ENCODE peak calls at places on chromosomes 11 and 22, in five cellular contexts. X is H7; S is activated naive CD4-positive, alpha-beta T cell treated with Interleukin-2 at 50 U/mL for 16 hours; M is glutamatergic neuron; C is stimulated activated CD8-positive, alpha-beta memory T cell treated with anti-CD3 and anti-CD28 coated beads, Interleukin-15, amount 100 ng/mL, for 24 hours. V is an unnamed sample.
A peak's percentile ranks its signal among the peaks of the same experiment; 100 is the strongest.

GRCh38 chr11:130180491-130180890 is 20.9 kb downstream of the ST14 start:
- DNase-seq in X (no peak), S (no peak), M (no peak), C (no peak), V (no peak)

GRCh38 chr11:128749986-128750385 is 56.1 kb downstream of the FLI1 start:
- DNase-seq in X (no peak), S (no peak), M (no peak), C (no peak), V (no peak)

GRCh38 chr11:114291847-114292680 is 4.1 kb upstream of the NNMT start:
- DNase-seq in X (no peak), S (no peak), M (no peak), C (no peak), V (no peak)

GRCh38 chr11:76639621-76640020 is 30.9 kb downstream of the LRRC32 start:
- DNase-seq in X (no peak), S (no peak), M (no peak), C (no peak), V (no peak)

GRCh38 chr11:125166347-125166841 is 1.8 kb downstream of the PKNOX2 start:
- DNase-seq in X (peak; percentile 77), S (peak; percentile 4), M (no peak), C (no peak), V (peak; percentile 69)

GRCh38 chr11:22433066-22433450 is 94.9 kb downstream of the SLC17A6 start:
- DNase-seq in X (no peak), S (no peak), M (no peak), C (no peak), V (no peak)

GRCh38 chr11:77199346-77199745 is 71.3 kb downstream of the MYO7A start:
- DNase-seq in X (no peak), S (no peak), M (no peak), C (no peak), V (no peak)

GRCh38 chr11:84056696-84057095 is 770.5 kb upstream of the CCDC90B start:
- DNase-seq in X (no peak), S (no peak), M (no peak), C (no peak), V (no peak)

GRCh38 chr11:70290341-70291065 is 20.0 kb downstream of the PPFIA1 start:
- DNase-seq in X (no peak), S (no peak), M (no peak), C (no peak), V (no peak)

GRCh38 chr11:99687320-99687719 is 666.6 kb downstream of the CNTN5 start:
- DNase-seq in X (peak; percentile 1), S (no peak), M (no peak), C (no peak), V (no peak)

GRCh38 chr22:21902296-21903087 is 35.0 kb upstream of the MAPK1 start:
- DNase-seq in X (no peak), S (no peak), M (no peak), C (no peak), V (no peak)

GRCh38 chr22:38284042-38284402 is 11.2 kb upstream of the TMEM184B start:
- DNase-seq in X (no peak), S (no peak), M (no peak), C (no peak), V (no peak)

GRCh38 chr22:23070418-23071162 is at the start of gene GNAZ:
- DNase-seq in X (peak; percentile 90), S (peak; percentile 12), M (peak; percentile 85), C (no peak), V (peak; percentile 67)

GRCh38 chr11:8241373-8242112 is 22.1 kb downstream of the LMO1 start:
- DNase-seq in X (no peak), S (no peak), M (no peak), C (no peak), V (peak; percentile 73)

GRCh38 chr11:67541198-67541597 is 18.0 kb upstream of the CABP2 start:
- DNase-seq in X (peak; percentile 72), S (no peak), M (no peak), C (no peak), V (no peak)

GRCh38 chr11:71476926-71477636 is 24.1 kb downstream of the NADSYN1 start:
- DNase-seq in X (peak; percentile 47), S (no peak), M (no peak), C (no peak), V (no peak)

GRCh38 chr11:3995949-3996554 is 98.5 kb upstream of the RRM1 start:
- DNase-seq in X (no peak), S (no peak), M (no peak), C (no peak), V (no peak)

GRCh38 chr11:128595775-128596174 is 8.4 kb upstream of the ETS1 start:
- DNase-seq in X (no peak), S (no peak), M (no peak), C (no peak), V (no peak)

GRCh38 chr11:6269994-6270393 is 10.4 kb downstream of the CCKBR start:
- DNase-seq in X (peak; percentile 51), S (no peak), M (no peak), C (no peak), V (no peak)

GRCh38 chr11:102287963-102288744 is 29.1 kb upstream of the BIRC3 start:
- DNase-seq in X (peak; percentile 80), S (peak; percentile 24), M (no peak), C (no peak), V (peak; percentile 72)

GRCh38 chr11:8832571-8833260 is 78.3 kb upstream of the AKIP1 start:
- DNase-seq in X (no peak), S (no peak), M (peak; percentile 82), C (no peak), V (peak; percentile 60)

GRCh38 chr11:86816251-86816726 is 15.9 kb downstream of the PRSS23 start:
- DNase-seq in X (no peak), S (no peak), M (no peak), C (no peak), V (no peak)

GRCh38 chr11:47216141-47216798 is 1.5 kb downstream of the DDB2 start:
- DNase-seq in X (no peak), S (peak; percentile 79), M (no peak), C (peak; percentile 40), V (peak; percentile 42)

GRCh38 chr11:21710791-21711190 is 482.1 kb upstream of the ANO5 start:
- DNase-seq in X (no peak), S (no peak), M (no peak), C (no peak), V (no peak)

GRCh38 chr22:49934144-49934890 is 15.9 kb downstream of the CRELD2 start:
- DNase-seq in X (peak; percentile 81), S (peak; percentile 32), M (no peak), C (no peak), V (no peak)